ENCODE peak calls at places on chromosomes 11 and 22, in five cellular contexts. I is type B pancreatic cell, L is anterior cingulate cortex, J is NCI-H1930, B is NCI-H446. H is an unnamed sample.

GRCh38 chr11:79623375-79623774 is 182.5 kb upstream of the TENM4 start:
- DNase-seq in I (no peak), L (no peak), J (no peak), B (no peak), H (no peak)

GRCh38 chr11:18013790-18014507 is 1.1 kb upstream of the SERGEF start:
- DNase-seq in I (no peak), L (no peak), J (no peak), B (no peak), H (no peak)

GRCh38 chr22:30265131-30265720 is 1.4 kb downstream of the OSM start:
- DNase-seq in I (no peak), L (no peak), J (no peak), B (no peak), H (no peak)

GRCh38 chr11:118608268-118609214 is 1.1 kb downstream of the PHLDB1 start:
- DNase-seq in I (no peak), L (peak; percentile 51), J (no peak), B (no peak), H (peak; percentile 90)

GRCh38 chr11:1653541-1654387 is 24.2 kb downstream of the KRTAP5-5 start:
- DNase-seq in I (peak; percentile 64), L (no peak), J (no peak), B (no peak), H (no peak)

GRCh38 chr11:104694259-104695070 is 203.8 kb downstream of the CASP12 start:
- DNase-seq in I (no peak), L (no peak), J (no peak), B (no peak), H (no peak)

GRCh38 chr22:33658775-33659174 is 261.5 kb downstream of the LARGE1 start:
- DNase-seq in I (no peak), L (no peak), J (no peak), B (no peak), H (no peak)

GRCh38 chr11:126359431-126360048 is 4.1 kb downstream of the ST3GAL4 start:
- DNase-seq in I (no peak), L (peak; percentile 88), J (no peak), B (peak; percentile 92), H (no peak)

GRCh38 chr22:50274311-50274710 is 4.1 kb upstream of the MAPK11 start:
- DNase-seq in I (no peak), L (peak; percentile 74), J (peak; percentile 42), B (peak; percentile 25), H (peak; percentile 57)

GRCh38 chr22:31394326-31394725 is 5.1 kb upstream of the DRG1 start:
- DNase-seq in I (no peak), L (no peak), J (no peak), B (no peak), H (no peak)

GRCh38 chr22:32340437-32340836 is 17.2 kb upstream of the RFPL3 start:
- DNase-seq in I (peak; percentile 65), L (no peak), J (no peak), B (no peak), H (no peak)

GRCh38 chr11:63882555-63883242 is 34.3 kb downstream of the RCOR2 start:
- DNase-seq in I (no peak), L (peak; percentile 45), J (no peak), B (no peak), H (no peak)

GRCh38 chr11:65429069-65429681 is 6.6 kb downstream of the NEAT1 start:
- DNase-seq in I (no peak), L (no peak), J (no peak), B (no peak), H (peak; percentile 72)

GRCh38 chr11:2729841-2730240 is 30.0 kb upstream of the KCNQ1OT1 start:
- DNase-seq in I (no peak), L (no peak), J (no peak), B (no peak), H (no peak)

GRCh38 chr22:46202897-46203589 is 47.0 kb downstream of the CDPF1 start:
- DNase-seq in I (no peak), L (no peak), J (no peak), B (no peak), H (no peak)

GRCh38 chr22:45302047-45302446 is 7.7 kb upstream of the FAM118A start:
- DNase-seq in I (no peak), L (no peak), J (no peak), B (no peak), H (peak; percentile 83)